ENCODE peak calls at places on chromosomes 5 and 9, in six cellular contexts. One of them, this sample, is unnamed.

GRCh38 chr9:14271078-14271673 is 42.8 kb downstream of the NFIB start:
- DNase-seq in H9: peak
- DNase-seq in heart right ventricle: peak
- DNase-seq in dorsolateral prefrontal cortex: no peak
- DNase-seq in GM10248: no peak
- DNase-seq in CD4-positive, alpha-beta T cell: no peak
- DNase-seq in this sample: no peak

GRCh38 chr5:96117863-96118651 is 156.4 kb upstream of the ELL2 start:
- DNase-seq in H9: no peak
- DNase-seq in heart right ventricle: no peak
- DNase-seq in dorsolateral prefrontal cortex: no peak
- DNase-seq in GM10248: no peak
- DNase-seq in CD4-positive, alpha-beta T cell: no peak
- DNase-seq in this sample: no peak

GRCh38 chr5:153490124-153491085 is at the start of gene GRIA1:
- DNase-seq in H9: peak
- DNase-seq in heart right ventricle: no peak
- DNase-seq in dorsolateral prefrontal cortex: peak
- DNase-seq in GM10248: no peak
- DNase-seq in CD4-positive, alpha-beta T cell: no peak
- DNase-seq in this sample: no peak

GRCh38 chr9:137276757-137277328 is 683 bp upstream of the TOR4A start:
- DNase-seq in H9: peak
- DNase-seq in heart right ventricle: peak
- DNase-seq in dorsolateral prefrontal cortex: no peak
- DNase-seq in GM10248: no peak
- DNase-seq in CD4-positive, alpha-beta T cell: no peak
- DNase-seq in this sample: no peak

GRCh38 chr9:84283895-84284294 is 56.7 kb downstream of the SLC28A3 start:
- DNase-seq in H9: no peak
- DNase-seq in heart right ventricle: no peak
- DNase-seq in dorsolateral prefrontal cortex: no peak
- DNase-seq in GM10248: no peak
- DNase-seq in CD4-positive, alpha-beta T cell: no peak
- DNase-seq in this sample: no peak

GRCh38 chr9:115117999-115118470 is at the start of gene TNC:
- DNase-seq in H9: peak
- DNase-seq in heart right ventricle: peak
- DNase-seq in dorsolateral prefrontal cortex: no peak
- DNase-seq in GM10248: no peak
- DNase-seq in CD4-positive, alpha-beta T cell: no peak
- DNase-seq in this sample: peak

GRCh38 chr9:34413229-34413852 is 36.6 kb upstream of the MYORG start:
- DNase-seq in H9: peak
- DNase-seq in heart right ventricle: peak
- DNase-seq in dorsolateral prefrontal cortex: no peak
- DNase-seq in GM10248: no peak
- DNase-seq in CD4-positive, alpha-beta T cell: no peak
- DNase-seq in this sample: no peak

GRCh38 chr5:115801984-115802383 is 14.5 kb downstream of the CDO1 start:
- DNase-seq in H9: no peak
- DNase-seq in heart right ventricle: no peak
- DNase-seq in dorsolateral prefrontal cortex: no peak
- DNase-seq in GM10248: no peak
- DNase-seq in CD4-positive, alpha-beta T cell: no peak
- DNase-seq in this sample: no peak

GRCh38 chr9:120928015-120928719 is 1.6 kb upstream of the TRAF1 start:
- DNase-seq in H9: peak
- DNase-seq in heart right ventricle: peak
- DNase-seq in dorsolateral prefrontal cortex: peak
- DNase-seq in GM10248: no peak
- DNase-seq in CD4-positive, alpha-beta T cell: no peak
- DNase-seq in this sample: no peak

GRCh38 chr5:51201708-51202107 is 181.5 kb upstream of the ISL1 start:
- DNase-seq in H9: no peak
- DNase-seq in heart right ventricle: no peak
- DNase-seq in dorsolateral prefrontal cortex: no peak
- DNase-seq in GM10248: no peak
- DNase-seq in CD4-positive, alpha-beta T cell: no peak
- DNase-seq in this sample: no peak

GRCh38 chr5:32147959-32148358 is 26.2 kb downstream of the GOLPH3 start:
- DNase-seq in H9: no peak
- DNase-seq in heart right ventricle: no peak
- DNase-seq in dorsolateral prefrontal cortex: no peak
- DNase-seq in GM10248: no peak
- DNase-seq in CD4-positive, alpha-beta T cell: no peak
- DNase-seq in this sample: no peak

GRCh38 chr5:148186248-148187003 is 16.4 kb upstream of the SPINK6 start:
- DNase-seq in H9: no peak
- DNase-seq in heart right ventricle: no peak
- DNase-seq in dorsolateral prefrontal cortex: no peak
- DNase-seq in GM10248: no peak
- DNase-seq in CD4-positive, alpha-beta T cell: no peak
- DNase-seq in this sample: no peak

GRCh38 chr5:111755942-111756353 is 1.0 kb downstream of the NREP start:
- DNase-seq in H9: no peak
- DNase-seq in heart right ventricle: no peak
- DNase-seq in dorsolateral prefrontal cortex: no peak
- DNase-seq in GM10248: no peak
- DNase-seq in CD4-positive, alpha-beta T cell: no peak
- DNase-seq in this sample: no peak

GRCh38 chr9:104900324-104900723 is 27.6 kb downstream of the ABCA1 start:
- DNase-seq in H9: no peak
- DNase-seq in heart right ventricle: no peak
- DNase-seq in dorsolateral prefrontal cortex: no peak
- DNase-seq in GM10248: no peak
- DNase-seq in CD4-positive, alpha-beta T cell: no peak
- DNase-seq in this sample: no peak

GRCh38 chr5:33936004-33936380 is 194 bp upstream of the RXFP3 start:
- DNase-seq in H9: peak
- DNase-seq in heart right ventricle: peak
- DNase-seq in dorsolateral prefrontal cortex: no peak
- DNase-seq in GM10248: peak
- DNase-seq in CD4-positive, alpha-beta T cell: no peak
- DNase-seq in this sample: peak

GRCh38 chr5:178074266-178074952 is 38.9 kb upstream of the N4BP3 start:
- DNase-seq in H9: no peak
- DNase-seq in heart right ventricle: no peak
- DNase-seq in dorsolateral prefrontal cortex: peak
- DNase-seq in GM10248: no peak
- DNase-seq in CD4-positive, alpha-beta T cell: no peak
- DNase-seq in this sample: peak

GRCh38 chr5:132773601-132774355 is 3.3 kb downstream of the SEPTIN8 start:
- DNase-seq in H9: no peak
- DNase-seq in heart right ventricle: no peak
- DNase-seq in dorsolateral prefrontal cortex: no peak
- DNase-seq in GM10248: no peak
- DNase-seq in CD4-positive, alpha-beta T cell: no peak
- DNase-seq in this sample: no peak

GRCh38 chr5:75885849-75886596 is 168.8 kb upstream of the POC5 start:
- DNase-seq in H9: peak
- DNase-seq in heart right ventricle: no peak
- DNase-seq in dorsolateral prefrontal cortex: no peak
- DNase-seq in GM10248: peak
- DNase-seq in CD4-positive, alpha-beta T cell: no peak
- DNase-seq in this sample: no peak

GRCh38 chr9:123660691-123661090 is 269.2 kb downstream of the DENND1A start:
- DNase-seq in H9: no peak
- DNase-seq in heart right ventricle: no peak
- DNase-seq in dorsolateral prefrontal cortex: no peak
- DNase-seq in GM10248: no peak
- DNase-seq in CD4-positive, alpha-beta T cell: no peak
- DNase-seq in this sample: no peak

GRCh38 chr9:69657269-69657668 is 14.9 kb downstream of the APBA1 start:
- DNase-seq in H9: no peak
- DNase-seq in heart right ventricle: no peak
- DNase-seq in dorsolateral prefrontal cortex: no peak
- DNase-seq in GM10248: no peak
- DNase-seq in CD4-positive, alpha-beta T cell: no peak
- DNase-seq in this sample: no peak

GRCh38 chr9:109408759-109409462 is 88.1 kb upstream of the EPB41L4B start:
- DNase-seq in H9: no peak
- DNase-seq in heart right ventricle: no peak
- DNase-seq in dorsolateral prefrontal cortex: no peak
- DNase-seq in GM10248: no peak
- DNase-seq in CD4-positive, alpha-beta T cell: no peak
- DNase-seq in this sample: no peak

GRCh38 chr5:64147849-64148441 is 17.7 kb upstream of the RNF180 start:
- DNase-seq in H9: peak
- DNase-seq in heart right ventricle: peak
- DNase-seq in dorsolateral prefrontal cortex: peak
- DNase-seq in GM10248: peak
- DNase-seq in CD4-positive, alpha-beta T cell: no peak
- DNase-seq in this sample: peak

GRCh38 chr5:58497956-58498942 is 7.0 kb downstream of the GAPT start:
- DNase-seq in H9: peak
- DNase-seq in heart right ventricle: no peak
- DNase-seq in dorsolateral prefrontal cortex: peak
- DNase-seq in GM10248: no peak
- DNase-seq in CD4-positive, alpha-beta T cell: no peak
- DNase-seq in this sample: no peak

GRCh38 chr5:177276886-177277285 is 26.6 kb downstream of the RAB24 start:
- DNase-seq in H9: no peak
- DNase-seq in heart right ventricle: no peak
- DNase-seq in dorsolateral prefrontal cortex: no peak
- DNase-seq in GM10248: no peak
- DNase-seq in CD4-positive, alpha-beta T cell: no peak
- DNase-seq in this sample: no peak

GRCh38 chr9:78578016-78578555 is 281.2 kb downstream of the PSAT1 start:
- DNase-seq in H9: no peak
- DNase-seq in heart right ventricle: no peak
- DNase-seq in dorsolateral prefrontal cortex: no peak
- DNase-seq in GM10248: no peak
- DNase-seq in CD4-positive, alpha-beta T cell: no peak
- DNase-seq in this sample: no peak

GRCh38 chr9:129289883-129290282 is 111.8 kb upstream of the IER5L start:
- DNase-seq in H9: no peak
- DNase-seq in heart right ventricle: no peak
- DNase-seq in dorsolateral prefrontal cortex: no peak
- DNase-seq in GM10248: no peak
- DNase-seq in CD4-positive, alpha-beta T cell: no peak
- DNase-seq in this sample: no peak

GRCh38 chr5:144309265-144309664 is 138.6 kb downstream of the KCTD16 start:
- DNase-seq in H9: no peak
- DNase-seq in heart right ventricle: no peak
- DNase-seq in dorsolateral prefrontal cortex: no peak
- DNase-seq in GM10248: no peak
- DNase-seq in CD4-positive, alpha-beta T cell: no peak
- DNase-seq in this sample: no peak

GRCh38 chr5:56951946-56952691 is at the start of gene MIER3:
- DNase-seq in H9: peak
- DNase-seq in heart right ventricle: peak
- DNase-seq in dorsolateral prefrontal cortex: peak
- DNase-seq in GM10248: peak
- DNase-seq in CD4-positive, alpha-beta T cell: peak
- DNase-seq in this sample: peak

GRCh38 chr9:127022913-127023665 is 99.3 kb downstream of the ANGPTL2 start:
- DNase-seq in H9: no peak
- DNase-seq in heart right ventricle: no peak
- DNase-seq in dorsolateral prefrontal cortex: no peak
- DNase-seq in GM10248: no peak
- DNase-seq in CD4-positive, alpha-beta T cell: no peak
- DNase-seq in this sample: no peak

GRCh38 chr9:27165067-27165466 is 56.0 kb downstream of the TEK start:
- DNase-seq in H9: no peak
- DNase-seq in heart right ventricle: no peak
- DNase-seq in dorsolateral prefrontal cortex: no peak
- DNase-seq in GM10248: no peak
- DNase-seq in CD4-positive, alpha-beta T cell: no peak
- DNase-seq in this sample: no peak

GRCh38 chr9:114347675-114348074 is 18.0 kb downstream of the ORM2 start:
- DNase-seq in H9: no peak
- DNase-seq in heart right ventricle: no peak
- DNase-seq in dorsolateral prefrontal cortex: peak
- DNase-seq in GM10248: no peak
- DNase-seq in CD4-positive, alpha-beta T cell: no peak
- DNase-seq in this sample: no peak

GRCh38 chr5:893137-893506 is 438 bp downstream of the TRIP13 start:
- DNase-seq in H9: no peak
- DNase-seq in heart right ventricle: no peak
- DNase-seq in dorsolateral prefrontal cortex: no peak
- DNase-seq in GM10248: no peak
- DNase-seq in CD4-positive, alpha-beta T cell: no peak
- DNase-seq in this sample: no peak
- TF ChIP-seq CTCF in H9: no peak
- TF ChIP-seq CTCF in heart right ventricle: no peak
- TF ChIP-seq CTCF in dorsolateral prefrontal cortex: no peak
- TF ChIP-seq CTCF in GM10248: no peak
- TF ChIP-seq CTCF in CD4-positive, alpha-beta T cell: no peak
- TF ChIP-seq CTCF in this sample: no peak

GRCh38 chr5:136424835-136425694 is 59.7 kb upstream of the TRPC7 start:
- DNase-seq in H9: peak
- DNase-seq in heart right ventricle: peak
- DNase-seq in dorsolateral prefrontal cortex: peak
- DNase-seq in GM10248: peak
- DNase-seq in CD4-positive, alpha-beta T cell: no peak
- DNase-seq in this sample: peak
- TF ChIP-seq CTCF in H9: peak
- TF ChIP-seq CTCF in heart right ventricle: peak
- TF ChIP-seq CTCF in dorsolateral prefrontal cortex: peak
- TF ChIP-seq CTCF in GM10248: peak
- TF ChIP-seq CTCF in CD4-positive, alpha-beta T cell: no peak
- TF ChIP-seq CTCF in this sample: peak

GRCh38 chr5:89628876-89629635 is 746.1 kb upstream of the MEF2C start:
- DNase-seq in H9: no peak
- DNase-seq in heart right ventricle: no peak
- DNase-seq in dorsolateral prefrontal cortex: no peak
- DNase-seq in GM10248: no peak
- DNase-seq in CD4-positive, alpha-beta T cell: no peak
- DNase-seq in this sample: no peak
- TF ChIP-seq CTCF in H9: no peak
- TF ChIP-seq CTCF in heart right ventricle: no peak
- TF ChIP-seq CTCF in dorsolateral prefrontal cortex: no peak
- TF ChIP-seq CTCF in GM10248: no peak
- TF ChIP-seq CTCF in CD4-positive, alpha-beta T cell: no peak
- TF ChIP-seq CTCF in this sample: no peak

GRCh38 chr5:138936225-138936967 is 61.3 kb upstream of the LRRTM2 start:
- DNase-seq in H9: no peak
- DNase-seq in heart right ventricle: no peak
- DNase-seq in dorsolateral prefrontal cortex: peak
- DNase-seq in GM10248: no peak
- DNase-seq in CD4-positive, alpha-beta T cell: no peak
- DNase-seq in this sample: no peak

GRCh38 chr5:138938526-138938925 is 63.4 kb upstream of the LRRTM2 start:
- DNase-seq in H9: no peak
- DNase-seq in heart right ventricle: no peak
- DNase-seq in dorsolateral prefrontal cortex: no peak
- DNase-seq in GM10248: no peak
- DNase-seq in CD4-positive, alpha-beta T cell: no peak
- DNase-seq in this sample: no peak

GRCh38 chr5:138935466-138935865 is 60.3 kb upstream of the LRRTM2 start:
- DNase-seq in H9: no peak
- DNase-seq in heart right ventricle: no peak
- DNase-seq in dorsolateral prefrontal cortex: no peak
- DNase-seq in GM10248: no peak
- DNase-seq in CD4-positive, alpha-beta T cell: no peak
- DNase-seq in this sample: no peak

GRCh38 chr5:138936968-138937345 is 61.8 kb upstream of the LRRTM2 start:
- DNase-seq in H9: no peak
- DNase-seq in heart right ventricle: no peak
- DNase-seq in dorsolateral prefrontal cortex: no peak
- DNase-seq in GM10248: no peak
- DNase-seq in CD4-positive, alpha-beta T cell: no peak
- DNase-seq in this sample: no peak

GRCh38 chr5:138937392-138938387 is 62.6 kb upstream of the LRRTM2 start:
- DNase-seq in H9: no peak
- DNase-seq in heart right ventricle: no peak
- DNase-seq in dorsolateral prefrontal cortex: no peak
- DNase-seq in GM10248: no peak
- DNase-seq in CD4-positive, alpha-beta T cell: no peak
- DNase-seq in this sample: no peak
- TF ChIP-seq CTCF in H9: no peak
- TF ChIP-seq CTCF in heart right ventricle: no peak
- TF ChIP-seq CTCF in dorsolateral prefrontal cortex: no peak
- TF ChIP-seq CTCF in GM10248: no peak
- TF ChIP-seq CTCF in CD4-positive, alpha-beta T cell: no peak
- TF ChIP-seq CTCF in this sample: no peak